ENCODE peak calls at places on chromosomes 7 and 10, in five cellular contexts. B is caudate nucleus, A is SJSA1, T is IMR-90, P is neural progenitor cell. K is an unnamed sample.
A peak's percentile ranks its signal among the peaks of the same experiment; 100 is the strongest.

GRCh38 chr7:107687656-107688055 is 27.0 kb downstream of the SLC26A4 start:
- DNase-seq in B (no peak), A (peak; percentile 44), T (peak; percentile 51), P (no peak), K (no peak)

GRCh38 chr10:31458974-31459373 is 140.0 kb downstream of the ZEB1 start:
- DNase-seq in B (no peak), A (no peak), T (no peak), P (no peak), K (no peak)

GRCh38 chr10:4337581-4337980 is 488.4 kb upstream of the AKR1E2 start:
- DNase-seq in B (no peak), A (no peak), T (no peak), P (no peak), K (no peak)

GRCh38 chr7:151426486-151426905 is 13.4 kb downstream of the CRYGN start:
- DNase-seq in B (no peak), A (peak; percentile 86), T (peak; percentile 93), P (no peak), K (peak; percentile 23)

GRCh38 chr10:77890097-77890496 is 36.5 kb downstream of the DLG5 start:
- DNase-seq in B (no peak), A (no peak), T (no peak), P (no peak), K (no peak)

GRCh38 chr10:67602268-67602950 is 93.6 kb downstream of the CTNNA3 start:
- DNase-seq in B (no peak), A (peak; percentile 68), T (peak; percentile 96), P (no peak), K (no peak)

GRCh38 chr7:150803161-150803860 is 2.7 kb downstream of the TMEM176A start:
- DNase-seq in B (no peak), A (no peak), T (no peak), P (no peak), K (no peak)

GRCh38 chr10:75532253-75532924 is 101.0 kb downstream of the LRMDA start:
- DNase-seq in B (no peak), A (no peak), T (peak; percentile 8), P (no peak), K (no peak)

GRCh38 chr10:33336606-33337334 is 2.3 kb upstream of the NRP1 start:
- DNase-seq in B (no peak), A (peak; percentile 61), T (no peak), P (peak; percentile 64), K (no peak)

GRCh38 chr10:29541826-29542225 is 92.9 kb downstream of the SVIL start:
- DNase-seq in B (no peak), A (no peak), T (no peak), P (peak; percentile 73), K (no peak)

GRCh38 chr10:46328853-46329689 is 42.3 kb downstream of the ANTXRL start:
- DNase-seq in B (no peak), A (no peak), T (no peak), P (no peak), K (peak; percentile 79)

GRCh38 chr10:61170594-61170993 is 226.6 kb upstream of the RHOBTB1 start:
- DNase-seq in B (no peak), A (no peak), T (no peak), P (no peak), K (no peak)

GRCh38 chr10:104614245-104614831 is 26.8 kb upstream of the SORCS3 start:
- DNase-seq in B (no peak), A (no peak), T (peak; percentile 3), P (peak; percentile 36), K (no peak)

GRCh38 chr10:50992972-50993766 is 81.1 kb upstream of the PRKG1 start:
- DNase-seq in B (no peak), A (no peak), T (peak; percentile 88), P (peak; percentile 43), K (no peak)
- H3K27ac ChIP-seq in B (no peak overlapping the region), A (no peak overlapping the region), T (peak overlapping the region; percentile 96), P (no peak overlapping the region), K (no peak overlapping the region)

GRCh38 chr10:110498982-110499795 is 1.5 kb downstream of the DUSP5 start:
- DNase-seq in B (no peak), A (peak; percentile 66), T (peak; percentile 74), P (peak; percentile 54), K (no peak)
- H3K27ac ChIP-seq in B (no peak overlapping the region), A (peak overlapping the region; percentile 79), T (peak overlapping the region; percentile 73), P (no peak overlapping the region), K (no peak overlapping the region)

GRCh38 chr7:94509879-94510581 is 421 bp downstream of the CASD1 start:
- DNase-seq in B (peak; percentile 67), A (peak; percentile 59), T (peak; percentile 53), P (peak; percentile 91), K (peak; percentile 51)

GRCh38 chr7:94513565-94513860 is 3.9 kb downstream of the CASD1 start:
- DNase-seq in B (no peak), A (no peak), T (peak; percentile 10), P (no peak), K (no peak)

GRCh38 chr7:94512735-94513564 is 3.3 kb downstream of the CASD1 start:
- DNase-seq in B (no peak), A (no peak), T (no peak), P (peak; percentile 2), K (no peak)

GRCh38 chr7:94510582-94511456 is 1.2 kb downstream of the CASD1 start:
- DNase-seq in B (peak; percentile 65), A (peak; percentile 45), T (peak; percentile 2), P (peak; percentile 65), K (no peak)

DNA sequence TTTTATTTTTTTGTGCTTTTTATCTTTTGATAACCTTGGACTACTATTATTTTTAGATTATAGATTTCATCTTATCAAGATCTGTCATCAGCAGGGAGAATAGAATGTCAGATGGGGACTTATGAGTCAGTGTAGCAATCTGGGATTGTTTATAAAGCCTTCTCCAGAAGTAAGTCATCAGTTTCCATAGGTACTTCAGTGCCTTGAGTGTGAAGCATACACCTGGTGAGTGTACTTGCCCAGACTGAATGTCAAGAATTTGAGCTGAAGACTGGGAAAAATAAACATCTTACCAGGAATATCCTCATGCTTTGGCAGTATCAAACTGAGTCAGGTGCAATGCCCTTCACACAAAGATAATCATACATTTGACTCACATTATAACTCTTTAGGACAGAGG is 2.2 kb downstream of the CASD1 start:
- DNase-seq in B (no peak), A (no peak), T (peak; percentile 13), P (no peak), K (no peak)
- H3K27ac ChIP-seq in B (no peak overlapping the region), A (no peak overlapping the region), T (no peak overlapping the region), P (no peak overlapping the region), K (no peak overlapping the region)

DNA sequence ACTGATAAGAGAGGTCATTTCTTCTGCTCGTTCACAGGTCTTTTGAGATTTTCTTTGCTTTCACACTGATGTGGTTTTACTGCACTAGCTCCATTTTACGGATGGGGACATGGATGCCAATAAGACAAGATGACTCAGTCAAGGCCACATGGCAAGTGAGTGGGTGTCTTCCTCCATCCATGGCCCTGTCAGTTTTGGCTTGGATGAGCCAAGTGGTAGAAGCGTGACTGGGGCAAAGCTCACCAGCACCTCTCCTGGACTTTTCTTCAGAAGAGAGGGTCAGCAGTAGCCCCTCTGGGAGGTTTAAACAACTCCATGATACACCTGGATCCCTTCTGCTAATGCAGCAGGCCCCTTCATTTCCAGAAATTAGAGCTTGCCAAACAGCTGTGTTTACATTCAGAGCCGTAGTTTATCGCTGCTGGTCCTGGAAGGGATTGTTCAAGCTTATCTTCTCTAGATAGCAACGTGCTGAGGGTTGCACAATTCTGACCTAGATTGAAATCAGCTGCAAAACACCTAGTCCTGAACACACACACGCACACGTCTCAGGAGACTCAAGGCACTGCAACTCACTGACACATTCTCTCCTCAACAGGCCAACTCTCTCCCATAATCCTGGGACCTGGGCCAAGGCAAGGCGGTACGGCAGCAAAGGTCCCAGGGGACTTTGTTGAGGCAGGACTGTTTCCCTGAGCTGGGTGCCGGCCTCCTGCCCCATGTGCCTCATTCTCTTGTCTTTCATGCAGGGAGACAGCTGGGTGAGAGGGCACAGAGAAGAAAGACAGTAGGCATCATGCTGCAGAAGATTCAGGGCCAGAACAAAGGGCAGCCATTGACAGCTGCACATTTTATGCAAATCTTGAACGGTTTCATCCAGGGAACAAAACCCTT is 14.2 kb upstream of the PDCD4 start:
- DNase-seq in B (no peak), A (no peak), T (peak; percentile 84), P (no peak), K (peak; percentile 19)
- H3K27ac ChIP-seq in B (peak overlapping the region; percentile 76), A (no peak overlapping the region), T (peak overlapping the region; percentile 59), P (no peak overlapping the region), K (peak overlapping the region; percentile 21)

GRCh38 chr7:131011437-131011752 is 277.4 kb upstream of the KLF14 start:
- DNase-seq in B (no peak), A (no peak), T (no peak), P (no peak), K (peak; percentile 35)
- H3K27ac ChIP-seq in B (no peak overlapping the region), A (no peak overlapping the region), T (peak overlapping the region; percentile 52), P (no peak overlapping the region), K (no peak overlapping the region)

GRCh38 chr7:158979635-158980351 is 123.4 kb downstream of the DYNC2I1 start:
- DNase-seq in B (no peak), A (no peak), T (no peak), P (no peak), K (no peak)

GRCh38 chr7:158976468-158976848 is 120.1 kb downstream of the DYNC2I1 start:
- DNase-seq in B (no peak), A (no peak), T (no peak), P (peak; percentile 31), K (no peak)

GRCh38 chr7:158979023-158979529 is 122.7 kb downstream of the DYNC2I1 start:
- DNase-seq in B (no peak), A (no peak), T (no peak), P (no peak), K (no peak)

GRCh38 chr7:158975526-158976467 is 119.4 kb downstream of the DYNC2I1 start:
- DNase-seq in B (no peak), A (no peak), T (no peak), P (peak; percentile 63), K (no peak)

GRCh38 chr7:158976849-158977593 is 120.7 kb downstream of the DYNC2I1 start:
- DNase-seq in B (peak; percentile 37), A (peak; percentile 77), T (peak; percentile 51), P (peak; percentile 82), K (peak; percentile 6)
- H3K27ac ChIP-seq in B (peak overlapping the region; percentile 72), A (no peak overlapping the region), T (no peak overlapping the region), P (no peak overlapping the region), K (no peak overlapping the region)

GRCh38 chr7:135143874-135144668 is 3.8 kb upstream of the TMEM140 start:
- DNase-seq in B (no peak), A (no peak), T (no peak), P (no peak), K (no peak)

GRCh38 chr7:135147899-135148721 is at the start of gene TMEM140:
- DNase-seq in B (no peak), A (no peak), T (peak; percentile 64), P (no peak), K (no peak)

GRCh38 chr7:135151162-135151932 is 3.5 kb downstream of the TMEM140 start:
- DNase-seq in B (no peak), A (no peak), T (no peak), P (no peak), K (no peak)

GRCh38 chr7:135150072-135150782 is 2.4 kb downstream of the TMEM140 start:
- DNase-seq in B (no peak), A (no peak), T (no peak), P (no peak), K (no peak)

GRCh38 chr7:135147341-135147898 is 452 bp upstream of the TMEM140 start:
- DNase-seq in B (no peak), A (no peak), T (peak; percentile 37), P (no peak), K (no peak)
- H3K27ac ChIP-seq in B (peak overlapping the region; percentile 95), A (peak overlapping the region; percentile 76), T (peak overlapping the region; percentile 88), P (no peak overlapping the region), K (peak overlapping the region; percentile 93)